ENCODE peak calls at places on chromosomes 3 and 15, in four cellular contexts. U is H1, P is GM12878, I is HepG2. Q is an unnamed sample.

GRCh38 chr3:46713898-46714552 is 3.6 kb downstream of the PRSS50 start:
- DNase-seq in U (no peak), P (peak; percentile 71), I (no peak), Q (no peak)

GRCh38 chr3:9308298-9308990 is 54.4 kb upstream of the THUMPD3 start:
- DNase-seq in U (no peak), P (no peak), I (no peak), Q (no peak)

GRCh38 chr3:15271785-15272381 is 60.5 kb downstream of the SH3BP5 start:
- DNase-seq in P (peak; percentile 90), I (no peak), U (no peak), Q (no peak)

GRCh38 chr15:60541784-60542617 is 63.1 kb upstream of the ICE2 start:
- DNase-seq in P (no peak), U (no peak), I (no peak), Q (no peak)

GRCh38 chr15:58077427-58077826 is 11.9 kb upstream of the ALDH1A2 start:
- DNase-seq in P (no peak), U (no peak), I (peak; percentile 12), Q (no peak)

GRCh38 chr3:123758081-123758564 is 126.0 kb downstream of the MYLK start:
- DNase-seq in I (peak; percentile 89), P (no peak), U (peak; percentile 35), Q (no peak)

GRCh38 chr15:49023354-49023753 is 22.9 kb downstream of the SECISBP2L start:
- DNase-seq in I (no peak), U (no peak), P (no peak), Q (no peak)

GRCh38 chr3:149590691-149591441 is 67.0 kb downstream of the WWTR1 start:
- DNase-seq in U (no peak), I (no peak), P (no peak), Q (no peak)

GRCh38 chr3:7978104-7978457 is 523.5 kb upstream of the LMCD1 start:
- DNase-seq in U (no peak), I (no peak), P (no peak), Q (no peak)

GRCh38 chr3:173891272-173892100 is 493.9 kb downstream of the NLGN1 start:
- DNase-seq in I (no peak), U (no peak), P (no peak), Q (no peak)

GRCh38 chr3:183754052-183754451 is 56.5 kb downstream of the YEATS2 start:
- DNase-seq in P (no peak), U (no peak), I (no peak), Q (no peak)

GRCh38 chr15:74616020-74616939 is 644 bp downstream of the CLK3 start:
- DNase-seq in P (no peak), U (no peak), I (peak; percentile 54), Q (peak; percentile 37)

GRCh38 chr15:100340721-100341661 is 784 bp downstream of the ADAMTS17 start:
- DNase-seq in P (no peak), U (no peak), I (no peak), Q (peak; percentile 36)

GRCh38 chr15:74826372-74826819 is at the start of gene CPLX3:
- DNase-seq in I (no peak), P (no peak), U (peak; percentile 84), Q (no peak)

GRCh38 chr3:126105691-126106187 is 21.8 kb upstream of the SLC41A3 start:
- DNase-seq in I (no peak), U (no peak), P (no peak), Q (no peak)

GRCh38 chr3:116929534-116930222 is 220.1 kb downstream of the TUSC7 start:
- DNase-seq in P (no peak), U (no peak), I (no peak), Q (no peak)

GRCh38 chr15:38588672-38589071 is 24.1 kb upstream of the RASGRP1 start:
- DNase-seq in U (no peak), P (no peak), I (no peak), Q (no peak)

GRCh38 chr3:13543251-13543650 is 5.7 kb upstream of the FBLN2 start:
- DNase-seq in I (no peak), P (no peak), U (no peak), Q (no peak)

DNA sequence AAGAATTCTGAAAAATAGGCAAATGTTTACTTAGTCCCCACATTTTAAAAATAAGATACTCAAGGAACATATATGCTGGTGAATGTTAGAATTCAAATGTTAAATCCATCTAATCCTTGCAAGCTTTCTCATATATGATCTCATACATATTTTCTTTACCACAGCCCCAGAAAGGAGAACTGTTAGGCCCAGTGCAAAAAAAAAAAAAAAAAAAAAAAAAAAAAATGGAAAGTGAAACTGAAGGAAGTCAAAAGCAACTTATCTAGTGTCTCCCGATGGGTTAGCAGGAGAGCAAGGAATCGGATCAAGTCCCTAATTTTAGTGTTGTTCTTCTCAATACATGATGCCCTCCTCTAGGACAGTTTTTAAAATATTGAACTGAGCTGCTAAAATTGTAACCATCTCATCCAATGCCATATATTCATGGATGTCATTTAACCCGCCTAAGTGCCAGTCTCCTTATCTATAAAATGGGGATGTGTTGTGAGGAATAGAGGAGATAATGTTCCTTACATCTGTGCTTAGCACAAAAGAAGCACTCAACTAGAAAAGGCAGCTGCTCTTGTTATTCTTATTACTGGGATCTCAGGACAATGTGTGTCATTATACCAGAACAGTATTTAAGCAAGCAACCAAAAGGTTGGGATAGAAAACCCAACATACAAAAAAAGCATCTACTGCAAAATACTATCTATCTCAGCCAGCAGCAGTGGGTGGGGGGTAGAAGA is 279.7 kb downstream of the MAGI1 start:
- DNase-seq in P (no peak), U (no peak), I (no peak), Q (no peak)
- TF ChIP-seq SUZ12 in P (no peak), U (no peak), I (no peak), Q (no peak)

GRCh38 chr3:38397320-38397719 is 50.7 kb downstream of the XYLB start:
- DNase-seq in U (peak; percentile 74), P (no peak), I (peak; percentile 40), Q (no peak)
- TF ChIP-seq SP1 in U (no peak), P (no peak), I (no peak), Q (no peak)

DNA sequence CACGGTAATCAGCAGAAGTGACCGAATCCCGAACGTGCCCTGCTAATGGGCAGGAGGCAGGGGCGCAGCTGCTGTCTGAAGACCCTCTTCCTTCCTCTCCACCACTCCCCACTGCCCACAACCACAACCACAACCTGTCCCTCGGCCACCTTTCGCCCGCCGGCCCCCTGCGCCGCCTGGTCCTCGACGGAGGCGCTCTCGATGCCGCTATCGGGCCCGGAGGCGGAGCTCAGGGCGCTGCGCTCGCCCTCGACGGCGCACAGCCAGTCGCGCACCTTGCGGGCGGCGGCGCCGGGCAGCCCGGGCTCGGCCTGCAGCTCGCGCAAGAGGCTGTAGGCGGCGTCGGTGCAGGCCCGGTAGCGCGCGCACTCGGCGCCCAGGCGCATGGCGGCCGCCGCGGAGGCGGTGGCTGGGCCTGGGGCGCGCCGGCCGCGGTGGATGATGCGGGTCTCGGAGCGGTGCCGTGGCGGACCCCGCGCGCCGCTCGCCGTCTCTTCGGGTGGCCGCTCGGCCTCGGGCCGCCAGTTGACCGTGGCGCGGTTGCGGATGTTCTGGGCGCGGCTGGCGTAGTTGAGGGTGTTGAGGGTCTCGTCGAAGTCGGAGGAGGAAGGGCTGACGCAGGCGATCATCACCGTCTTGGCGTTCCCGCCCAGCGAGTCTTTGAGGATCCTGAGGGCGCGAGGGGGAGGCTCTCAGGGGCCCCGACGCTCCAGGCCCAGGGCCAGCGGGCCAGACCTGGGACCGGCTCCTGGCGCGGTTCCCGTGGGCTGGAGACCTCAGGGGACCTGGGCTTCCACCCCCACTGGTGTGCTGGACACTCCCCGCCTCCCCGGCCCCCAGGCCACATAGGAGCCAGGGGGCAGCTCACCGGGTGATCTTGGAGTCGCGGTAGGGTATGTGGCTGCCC is 6.9 kb downstream of the KIF7 start:
- DNase-seq in P (no peak), U (peak; percentile 46), I (no peak), Q (no peak)
- TF ChIP-seq SUZ12 in P (no peak), U (no peak), I (no peak), Q (no peak)

GRCh38 chr15:44215594-44215993 is 20.5 kb upstream of the FRMD5 start:
- DNase-seq in I (peak; percentile 74), P (no peak), U (no peak), Q (no peak)
- TF ChIP-seq SP1 in I (no peak), P (no peak), U (no peak), Q (no peak)

DNA sequence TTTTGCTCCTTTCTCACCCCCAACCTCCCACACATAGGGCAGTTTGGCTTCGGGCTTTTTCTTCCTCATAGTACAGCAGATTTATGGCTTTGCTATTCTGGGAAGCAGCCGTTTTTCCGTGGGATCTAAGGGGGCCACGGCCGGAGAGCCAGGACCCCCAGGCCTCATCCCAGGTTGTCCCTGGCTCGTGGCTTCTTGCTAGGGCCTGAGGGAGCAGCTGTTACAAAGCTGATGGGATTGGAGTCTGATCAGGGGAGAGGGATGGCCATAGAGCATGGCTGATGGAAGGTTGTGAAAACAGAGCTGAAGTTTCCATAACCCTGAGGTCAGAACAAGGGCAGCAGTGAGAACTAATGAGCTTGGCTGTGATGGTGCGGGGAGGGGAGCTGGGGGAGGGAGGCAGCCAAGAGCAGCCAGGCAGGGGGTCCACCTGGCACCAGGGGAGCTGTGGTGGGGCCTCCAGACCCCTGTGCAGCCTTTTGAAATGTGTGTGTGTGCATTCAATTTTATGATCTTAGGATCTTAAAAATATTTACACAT is 63.0 kb downstream of the LINGO1 start:
- DNase-seq in I (peak; percentile 44), P (no peak), U (no peak), Q (peak; percentile 55)
- TF ChIP-seq SUZ12 in I (no peak), P (no peak), U (no peak), Q (no peak)

DNA sequence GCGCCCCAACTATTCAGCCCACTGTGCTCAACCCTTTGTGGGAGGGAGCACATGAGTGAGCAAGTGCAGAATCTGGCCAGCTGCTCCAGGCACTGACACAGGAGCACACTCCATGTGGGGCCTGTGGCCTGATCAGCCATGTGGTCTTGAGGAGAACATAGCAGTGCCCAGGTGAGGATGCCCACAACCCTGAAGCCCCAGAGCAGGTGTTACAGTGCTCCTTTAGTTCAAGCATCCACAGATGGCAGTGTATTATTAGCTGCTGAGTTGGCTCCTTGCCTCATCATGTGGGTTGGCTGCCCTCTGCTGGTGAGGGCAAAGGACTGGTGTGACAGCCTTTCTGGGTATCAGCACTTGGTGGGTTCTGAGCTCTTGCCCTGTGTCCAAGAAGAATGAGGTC is 1588.2 kb downstream of the SI start:
- DNase-seq in I (peak; percentile 57), P (no peak), U (peak; percentile 72), Q (peak; percentile 33)
- TF ChIP-seq SP1 in I (no peak), P (no peak), U (no peak), Q (no peak)

DNA sequence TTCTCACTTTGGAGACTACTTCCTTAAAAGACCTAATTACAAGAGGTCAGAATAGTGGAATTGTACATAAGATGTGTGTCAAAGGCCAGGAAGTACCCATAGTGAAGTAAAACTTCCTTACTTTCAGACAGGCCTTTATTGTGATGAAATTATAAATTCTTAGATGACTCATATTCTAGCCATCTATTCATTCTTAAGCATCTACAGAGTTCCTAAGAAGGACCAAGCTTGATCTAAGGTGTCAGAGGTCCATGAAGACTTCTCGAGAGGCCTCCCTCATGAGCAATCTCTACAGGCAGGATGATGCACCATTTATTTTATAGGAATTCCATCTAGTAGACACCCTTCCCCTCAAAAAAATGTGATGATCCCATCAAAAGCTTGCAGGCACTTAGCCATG is 493.3 kb downstream of the MAGI1 start:
- DNase-seq in U (no peak), I (no peak), P (no peak), Q (no peak)
- TF ChIP-seq SUZ12 in U (no peak), I (no peak), P (no peak), Q (no peak)

GRCh38 chr3:171248426-171249115 is 211.6 kb downstream of the TNIK start:
- DNase-seq in P (no peak), I (no peak), U (no peak), Q (no peak)
- TF ChIP-seq SP1 in P (no peak), I (no peak), U (no peak), Q (no peak)

Q was measured in HEK293T.